ENCODE peak calls at places on chromosomes 3 and 15, in six cellular contexts. A is CD8-positive, alpha-beta T cell; H is body of pancreas; O is left ventricle myocardium inferior; N is fibroblast of lung; V is heart right ventricle. F is an unnamed sample. For H3K4me1, the result is how much of the 10 kb centered on the place peaks cover.

GRCh38 chr3:147699175-147699838 is 290.1 kb downstream of the ZIC1 start:
- DNase-seq in A (no peak), H (no peak), O (no peak), N (peak), V (no peak), F (no peak)

GRCh38 chr3:58824285-58824684 is 157.7 kb upstream of the FAM3D start:
- DNase-seq in A (no peak), H (peak), O (peak), N (peak), V (peak), F (peak)

GRCh38 chr3:120348065-120348980 is 831 bp downstream of the LRRC58 start:
- DNase-seq in A (peak), H (no peak), O (no peak), N (peak), V (no peak), F (no peak)

GRCh38 chr3:31968391-31968926 is 12.6 kb downstream of the OSBPL10 start:
- DNase-seq in A (no peak), H (no peak), O (no peak), N (peak), V (no peak), F (no peak)

GRCh38 chr15:69758810-69759410 is 306.3 kb downstream of the RPLP1 start:
- DNase-seq in A (peak), H (peak), O (peak), N (peak), V (no peak), F (peak)

GRCh38 chr3:9946112-9947024 is 5.8 kb downstream of the PRRT3 start:
- DNase-seq in A (peak), H (peak), O (peak), N (peak), V (peak), F (peak)

GRCh38 chr15:78072080-78072892 is 5.2 kb downstream of the TBC1D2B start:
- DNase-seq in A (no peak), H (no peak), O (no peak), N (peak), V (no peak), F (no peak)

GRCh38 chr15:78778422-78778821 is 32.8 kb downstream of the ADAMTS7 start:
- DNase-seq in A (no peak), H (no peak), O (no peak), N (no peak), V (no peak), F (peak)

GRCh38 chr15:29048011-29048410 is 162.2 kb downstream of the APBA2 start:
- DNase-seq in A (no peak), H (no peak), O (no peak), N (no peak), V (no peak), F (no peak)

GRCh38 chr3:153624310-153625030 is 462.4 kb downstream of the RAP2B start:
- DNase-seq in A (peak), H (no peak), O (no peak), N (no peak), V (no peak), F (no peak)

GRCh38 chr3:144403040-144403457 is 431.4 kb downstream of the DIPK2A start:
- DNase-seq in A (no peak), H (no peak), O (no peak), N (peak), V (no peak), F (peak)

GRCh38 chr3:115814778-115815380 is 191.6 kb downstream of the GAP43 start:
- DNase-seq in A (peak), H (peak), O (peak), N (peak), V (peak), F (peak)

GRCh38 chr15:71115567-71116351 is 488 bp downstream of the THSD4 start:
- DNase-seq in A (no peak), H (peak), O (peak), N (peak), V (peak), F (peak)

GRCh38 chr15:49521802-49522201 is 98.8 kb downstream of the FGF7 start:
- DNase-seq in A (no peak), H (no peak), O (no peak), N (peak), V (no peak), F (no peak)

GRCh38 chr3:100650651-100651611 is 41.5 kb downstream of the ADGRG7 start:
- DNase-seq in A (no peak), H (no peak), O (no peak), N (peak), V (no peak), F (no peak)

GRCh38 chr3:127851899-127852298 is 29.6 kb upstream of the MGLL start:
- DNase-seq in A (no peak), H (no peak), O (no peak), N (no peak), V (no peak), F (no peak)

GRCh38 chr15:81813215-81813614 is 232.6 kb downstream of the MEX3B start:
- DNase-seq in A (no peak), H (no peak), O (no peak), N (no peak), V (no peak), F (no peak)

GRCh38 chr3:136957751-136958288 is at the start of gene IL20RB:
- DNase-seq in A (no peak), H (no peak), O (no peak), N (peak), V (no peak), F (no peak)

GRCh38 chr3:137768021-137768360 is 3.9 kb downstream of the SOX14 start:
- DNase-seq in A (no peak), H (no peak), O (no peak), N (no peak), V (no peak), F (no peak)

GRCh38 chr3:159196316-159196715 is 394.5 kb downstream of the MFSD1 start:
- DNase-seq in A (no peak), H (no peak), O (no peak), N (peak), V (no peak), F (no peak)

GRCh38 chr3:10549617-10550228 is 44.3 kb upstream of the ATP2B2 start:
- DNase-seq in A (peak), H (no peak), O (no peak), N (no peak), V (no peak), F (no peak)

GRCh38 chr3:171101982-171102610 is 75.6 kb upstream of the SLC2A2 start:
- DNase-seq in A (no peak), H (no peak), O (no peak), N (peak), V (no peak), F (no peak)

GRCh38 chr3:58441514-58442450 is 8.2 kb upstream of the PDHB start:
- DNase-seq in A (no peak), H (no peak), O (no peak), N (no peak), V (no peak), F (no peak)

GRCh38 chr3:124033360-124034015 is 41.6 kb upstream of the ROPN1 start:
- DNase-seq in A (no peak), H (peak), O (peak), N (peak), V (peak), F (peak)

GRCh38 chr3:29693863-29694262 is 413.0 kb downstream of the RBMS3 start:
- DNase-seq in A (no peak), H (no peak), O (no peak), N (peak), V (no peak), F (no peak)

GRCh38 chr3:118884748-118885206 is 149.9 kb downstream of the IGSF11 start:
- DNase-seq in A (peak), H (peak), O (peak), N (peak), V (peak), F (peak)

GRCh38 chr3:13192471-13193213 is 119.4 kb upstream of the IQSEC1 start:
- DNase-seq in A (no peak), H (no peak), O (no peak), N (no peak), V (no peak), F (no peak)
- H3K4me1 ChIP-seq in A (under half), H (under half), O (under half), N (under half), V (under half), F (under half)

DNA sequence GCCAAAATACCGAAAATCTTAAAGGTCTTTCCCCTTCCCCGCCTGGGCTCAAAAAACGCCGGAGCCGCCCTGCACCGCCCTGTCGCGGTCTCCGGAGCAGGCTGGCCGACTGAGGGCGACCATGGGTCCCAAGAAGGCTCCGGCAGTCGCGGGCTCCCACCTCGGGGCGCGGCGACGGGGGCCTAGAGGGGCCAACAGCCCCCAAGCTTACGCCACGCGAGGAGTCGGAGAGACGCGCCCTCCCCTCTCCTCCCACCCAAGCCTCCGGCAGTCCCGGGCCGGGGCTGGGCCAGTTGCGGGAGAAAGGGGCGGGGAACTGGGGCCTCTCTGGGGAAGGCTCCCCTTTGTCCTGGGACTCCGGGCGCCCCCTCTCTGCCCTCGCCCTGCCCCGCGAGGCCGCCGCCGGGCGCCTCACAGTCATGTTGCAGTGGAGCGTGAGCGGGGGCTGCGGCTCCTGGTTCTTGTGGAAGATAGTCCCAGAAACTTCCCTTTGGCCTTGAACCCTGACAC is 69.1 kb downstream of the GOLGA8B start:
- DNase-seq in A (no peak), H (peak), O (peak), N (peak), V (peak), F (peak)
- H3K27ac ChIP-seq in A (no peak), H (peak), O (peak), N (no peak), V (peak), F (peak)

GRCh38 chr15:73932381-73933191 is 6.3 kb downstream of the LOXL1 start:
- DNase-seq in A (no peak), H (no peak), O (no peak), N (no peak), V (no peak), F (no peak)
- H3K4me1 ChIP-seq in A (under half), H (under half), O (half or more), N (under half), V (half or more), F (under half)

DNA sequence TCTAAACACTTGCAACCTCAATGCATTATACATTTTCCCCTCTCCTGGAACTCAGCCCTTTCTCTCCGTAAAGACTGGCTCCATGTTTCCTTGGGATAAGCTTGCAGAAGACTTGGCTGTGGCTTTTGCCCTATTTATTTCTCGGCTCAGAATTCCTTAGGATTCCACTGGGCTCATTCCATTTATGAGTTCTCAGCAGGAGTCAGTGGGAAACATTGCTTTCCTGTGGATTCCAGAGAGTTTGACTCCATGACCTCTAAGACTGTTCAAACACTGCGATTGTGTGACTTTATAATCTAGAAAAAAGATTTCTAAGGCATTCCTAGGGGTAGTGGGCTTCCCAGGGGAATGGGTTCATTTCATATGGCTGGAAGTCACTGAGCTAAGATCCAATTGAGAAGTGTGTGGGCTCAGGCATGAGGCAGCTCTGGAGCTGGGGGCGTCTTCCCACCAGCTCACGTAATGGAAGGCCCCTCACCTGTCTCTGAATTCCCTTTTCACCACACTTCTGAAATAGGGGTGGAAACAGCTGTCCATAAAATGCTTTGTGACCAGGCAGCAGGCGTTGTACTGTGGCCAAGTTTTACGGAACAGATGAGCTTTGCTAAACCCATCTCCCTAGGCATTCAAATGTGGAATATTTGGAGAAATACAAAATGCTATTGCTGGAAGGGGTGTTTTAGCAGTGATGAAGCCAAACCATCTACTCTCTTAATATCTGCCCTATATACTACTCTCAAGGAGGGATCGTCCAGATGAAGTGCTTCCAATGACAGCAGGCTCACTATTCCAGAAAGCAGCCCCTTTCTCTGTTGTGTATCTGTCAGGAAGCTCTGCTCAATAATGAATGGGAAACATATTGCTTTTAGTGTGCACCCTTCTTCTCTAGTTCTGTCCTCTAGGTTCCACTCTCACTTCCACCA is 91.8 kb upstream of the BCL6 start:
- DNase-seq in A (no peak), H (no peak), O (no peak), N (peak), V (no peak), F (no peak)
- H3K27ac ChIP-seq in A (no peak), H (no peak), O (no peak), N (no peak), V (no peak), F (no peak)

GRCh38 chr3:157368171-157368570 is 68.5 kb upstream of the PTX3 start:
- DNase-seq in A (no peak), H (no peak), O (no peak), N (no peak), V (no peak), F (no peak)

GRCh38 chr3:157362348-157362747 is 74.3 kb upstream of the PTX3 start:
- DNase-seq in A (no peak), H (no peak), O (no peak), N (no peak), V (no peak), F (no peak)

GRCh38 chr3:157360044-157360443 is 76.6 kb upstream of the PTX3 start:
- DNase-seq in A (no peak), H (no peak), O (no peak), N (peak), V (no peak), F (no peak)

GRCh38 chr3:157363393-157363792 is 73.3 kb upstream of the PTX3 start:
- DNase-seq in A (no peak), H (no peak), O (no peak), N (no peak), V (no peak), F (no peak)
- H3K4me1 ChIP-seq in A (under half), H (under half), O (under half), N (under half), V (under half), F (under half)

GRCh38 chr3:66489577-66489976 is 11.2 kb downstream of the LRIG1 start:
- DNase-seq in A (no peak), H (no peak), O (no peak), N (no peak), V (no peak), F (no peak)

GRCh38 chr3:66488492-66488891 is 12.3 kb downstream of the LRIG1 start:
- DNase-seq in A (no peak), H (no peak), O (no peak), N (no peak), V (no peak), F (no peak)

GRCh38 chr3:66489115-66489514 is 11.7 kb downstream of the LRIG1 start:
- DNase-seq in A (no peak), H (no peak), O (no peak), N (no peak), V (no peak), F (no peak)

GRCh38 chr3:66490984-66491383 is 9.8 kb downstream of the LRIG1 start:
- DNase-seq in A (no peak), H (no peak), O (no peak), N (peak), V (no peak), F (no peak)

GRCh38 chr3:66490214-66490613 is 10.6 kb downstream of the LRIG1 start:
- DNase-seq in A (no peak), H (no peak), O (no peak), N (peak), V (no peak), F (no peak)
- H3K27ac ChIP-seq in A (no peak), H (peak), O (peak), N (peak), V (peak), F (no peak)

GRCh38 chr3:46922426-46922825 is 44.9 kb downstream of the PTH1R start:
- DNase-seq in A (no peak), H (peak), O (no peak), N (no peak), V (no peak), F (no peak)

GRCh38 chr3:46925585-46925934 is 48.0 kb downstream of the PTH1R start:
- DNase-seq in A (no peak), H (peak), O (peak), N (no peak), V (peak), F (peak)

GRCh38 chr3:46924921-46925584 is 47.5 kb downstream of the PTH1R start:
- DNase-seq in A (no peak), H (peak), O (no peak), N (no peak), V (no peak), F (no peak)

GRCh38 chr3:46922871-46923558 is 45.5 kb downstream of the PTH1R start:
- DNase-seq in A (no peak), H (peak), O (no peak), N (no peak), V (no peak), F (no peak)

DNA sequence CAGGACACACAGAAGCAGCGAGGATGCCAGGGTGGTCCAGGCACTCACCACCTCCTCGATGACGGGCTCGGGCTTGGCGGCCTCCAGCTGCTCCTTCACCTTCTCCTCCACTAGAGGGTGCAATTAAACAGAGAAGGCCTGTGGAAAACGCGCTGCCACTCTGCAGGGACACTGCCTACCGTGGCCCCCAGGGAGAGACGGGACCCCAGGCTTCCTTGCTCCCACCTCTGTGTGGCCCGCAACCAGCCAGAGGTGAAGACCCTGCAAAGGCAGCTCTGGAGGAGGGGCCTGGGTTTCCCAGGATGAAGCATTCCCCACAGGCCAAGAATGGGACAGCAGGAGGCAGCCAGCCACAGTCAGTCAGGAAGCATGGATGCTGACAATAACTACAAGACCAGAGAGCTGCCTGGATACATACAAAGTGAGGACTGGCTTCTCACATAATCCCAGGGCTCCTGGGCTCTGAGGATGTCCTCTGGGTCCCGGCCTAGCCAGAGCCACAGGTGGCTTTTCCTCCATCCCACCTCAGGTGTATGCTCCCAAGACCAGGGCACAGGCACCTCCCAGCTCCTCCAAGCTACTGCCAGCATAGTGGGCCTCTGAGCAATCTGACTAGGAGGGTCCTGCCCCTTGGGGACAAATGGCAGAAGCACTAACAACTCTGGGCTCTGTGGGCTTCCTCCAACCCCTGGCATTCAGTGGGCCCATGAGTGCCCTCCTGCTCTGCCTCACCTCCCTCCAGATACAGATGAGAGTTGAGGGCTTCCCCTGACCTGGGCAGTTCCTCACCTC is 46.2 kb downstream of the PTH1R start:
- DNase-seq in A (peak), H (peak), O (no peak), N (no peak), V (no peak), F (no peak)
- H3K4me1 ChIP-seq in A (under half), H (under half), O (half or more), N (under half), V (under half), F (under half)

GRCh38 chr3:139954146-139954545 is 19.2 kb downstream of the CLSTN2 start:
- DNase-seq in A (no peak), H (no peak), O (no peak), N (no peak), V (no peak), F (no peak)
- H3K27ac ChIP-seq in A (no peak), H (no peak), O (no peak), N (no peak), V (no peak), F (no peak)